ENCODE peak calls at places on chromosomes 5 and 9, in ten cellular contexts. X is Caco-2, L is ecto neural progenitor cell, V is HuH-7, D is cardiac fibroblast, G is IMR-90, Z is PC-3, I is ovary, N is GF-D8, Q is psoas muscle. F is an unnamed sample.

GRCh38 chr5:16934669-16935068 is 1.4 kb downstream of the MYO10 start:
- DNase-seq in I (no peak), V (no peak), Z (peak), Q (no peak), D (peak), G (peak), N (no peak), X (no peak), L (no peak), F (no peak)

GRCh38 chr5:179974946-179975712 is 67.4 kb upstream of the TBC1D9B start:
- DNase-seq in Q (no peak), V (peak), L (peak), I (no peak), X (peak), D (peak), G (no peak), N (no peak), Z (peak), F (no peak)

GRCh38 chr5:142277796-142278195 is 47.0 kb downstream of the SPRY4 start:
- DNase-seq in D (no peak), V (no peak), L (no peak), Z (no peak), N (no peak), G (no peak), X (no peak), Q (no peak), I (no peak), F (no peak)

GRCh38 chr9:10700266-10700665 is 87.5 kb upstream of the PTPRD start:
- DNase-seq in X (no peak), Q (no peak), N (no peak), V (no peak), D (no peak), I (no peak), L (no peak), Z (no peak), G (no peak), F (no peak)

GRCh38 chr5:124614836-124615235 is 131.6 kb downstream of the ZNF608 start:
- DNase-seq in V (no peak), N (no peak), L (no peak), I (no peak), Z (no peak), D (no peak), Q (no peak), G (no peak), X (no peak), F (no peak)

GRCh38 chr5:124655943-124656459 is 90.4 kb downstream of the ZNF608 start:
- DNase-seq in G (peak), N (no peak), Z (peak), V (peak), L (no peak), Q (no peak), D (peak), I (no peak), X (peak), F (peak)

GRCh38 chr9:88388203-88388885 is at the start of gene SPIN1:
- DNase-seq in D (peak), L (peak), V (peak), N (peak), Q (peak), G (peak), I (peak), X (peak), Z (peak), F (peak)

GRCh38 chr5:148379340-148379739 is 4.4 kb upstream of the FBXO38 start:
- DNase-seq in V (no peak), N (no peak), I (no peak), Q (no peak), G (no peak), D (peak), X (no peak), Z (no peak), L (no peak), F (no peak)

GRCh38 chr5:134566181-134566740 is 40.8 kb downstream of the JADE2 start:
- DNase-seq in N (no peak), L (no peak), G (no peak), V (no peak), Q (no peak), D (no peak), X (no peak), Z (no peak), I (no peak), F (peak)

GRCh38 chr5:138461343-138462125 is 3.7 kb upstream of the EGR1 start:
- DNase-seq in Q (peak), X (no peak), G (peak), Z (peak), L (peak), I (peak), D (peak), V (no peak), N (no peak), F (peak)

GRCh38 chr9:105299190-105299854 is 54.9 kb downstream of the SLC44A1 start:
- DNase-seq in X (no peak), Z (peak), Q (no peak), D (peak), V (no peak), N (no peak), G (peak), L (no peak), I (no peak), F (no peak)

GRCh38 chr9:124894741-124895170 is 32.8 kb downstream of the ARPC5L start:
- DNase-seq in L (no peak), V (no peak), I (peak), G (peak), X (peak), Z (peak), D (peak), N (no peak), Q (no peak), F (no peak)

GRCh38 chr5:1521054-1521453 is 2.7 kb downstream of the LPCAT1 start:
- DNase-seq in G (no peak), N (no peak), V (no peak), Q (no peak), D (no peak), Z (no peak), L (no peak), I (no peak), X (no peak), F (no peak)

GRCh38 chr9:113222482-113222841 is 1.1 kb downstream of the SLC31A1 start:
- DNase-seq in G (peak), D (peak), N (peak), V (no peak), I (no peak), Q (no peak), X (peak), L (no peak), Z (no peak), F (no peak)

GRCh38 chr5:66520854-66521253 is 75.3 kb upstream of the MAST4 start:
- DNase-seq in Z (no peak), D (no peak), L (no peak), Q (no peak), X (no peak), G (no peak), N (no peak), V (no peak), I (no peak), F (no peak)

GRCh38 chr5:140128376-140128775 is 2.6 kb downstream of the IGIP start:
- DNase-seq in X (no peak), D (no peak), N (no peak), Z (no peak), Q (no peak), L (no peak), G (no peak), I (no peak), V (no peak), F (no peak)

GRCh38 chr9:108671156-108671555 is 184.6 kb downstream of the ACTL7B start:
- DNase-seq in Q (no peak), Z (peak), V (peak), X (peak), L (peak), I (no peak), D (peak), G (peak), N (no peak), F (no peak)

GRCh38 chr5:159451197-159452052 is 121.1 kb upstream of the IL12B start:
- DNase-seq in V (no peak), Z (peak), N (no peak), I (peak), G (peak), X (no peak), D (peak), L (no peak), Q (no peak), F (peak)

GRCh38 chr9:73148447-73148937 is 3.2 kb upstream of the ANXA1 start:
- DNase-seq in Z (peak), L (no peak), X (no peak), I (no peak), D (peak), G (peak), Q (no peak), V (no peak), N (no peak), F (no peak)

GRCh38 chr5:89037090-89037489 is 154.1 kb upstream of the MEF2C start:
- DNase-seq in Z (peak), G (peak), Q (no peak), N (no peak), I (no peak), V (no peak), D (peak), X (no peak), L (no peak), F (no peak)

GRCh38 chr9:128486201-128486600 is 18.3 kb upstream of the GLE1 start:
- DNase-seq in L (no peak), V (no peak), Q (no peak), I (no peak), N (no peak), G (no peak), X (no peak), Z (no peak), D (no peak), F (no peak)

GRCh38 chr5:110017854-110018253 is 328.1 kb downstream of the MAN2A1 start:
- DNase-seq in Q (no peak), L (no peak), I (no peak), G (no peak), V (no peak), D (no peak), N (no peak), Z (no peak), X (no peak), F (no peak)

GRCh38 chr5:142821733-142822487 is 51.7 kb downstream of the ARHGAP26 start:
- DNase-seq in G (peak), X (peak), N (no peak), L (no peak), Z (peak), D (peak), I (no peak), V (no peak), Q (no peak), F (no peak)